ENCODE peak calls at places on chromosomes 12 and 14, in five cellular contexts. P is Panc1, T is endothelial cell, A is stomach, Y is left ventricle myocardium inferior. M is an unnamed sample.

GRCh38 chr14:58107947-58108552 is 44.0 kb downstream of the ARMH4 start:
- DNase-seq in P (peak), T (peak), A (no peak), Y (no peak), M (no peak)

GRCh38 chr14:32998433-32998832 is 59.8 kb downstream of the NPAS3 start:
- DNase-seq in P (no peak), T (no peak), A (no peak), Y (no peak), M (no peak)

GRCh38 chr12:119565404-119565803 is 28.2 kb upstream of the TMEM233 start:
- DNase-seq in P (no peak), T (no peak), A (no peak), Y (no peak), M (no peak)

GRCh38 chr12:26692417-26692816 is 140.6 kb downstream of the ITPR2 start:
- DNase-seq in P (no peak), T (no peak), A (no peak), Y (no peak), M (no peak)

GRCh38 chr14:91417983-91418386 is 365 bp upstream of the CCDC88C start:
- DNase-seq in P (no peak), T (peak), A (peak), Y (no peak), M (peak)

GRCh38 chr12:112881602-112882001 is 25.2 kb upstream of the OAS1 start:
- DNase-seq in P (no peak), T (no peak), A (no peak), Y (no peak), M (no peak)

GRCh38 chr14:66944872-66945271 is 244.4 kb upstream of the GARIN2 start:
- DNase-seq in P (no peak), T (no peak), A (no peak), Y (no peak), M (no peak)

GRCh38 chr12:12392428-12392827 is 35.5 kb downstream of the BORCS5 start:
- DNase-seq in P (no peak), T (no peak), A (no peak), Y (no peak), M (no peak)

GRCh38 chr14:50085570-50086315 is 30.6 kb downstream of the VCPKMT start:
- DNase-seq in P (no peak), T (no peak), A (no peak), Y (no peak), M (no peak)

GRCh38 chr14:81311816-81312215 is 88.3 kb downstream of the STON2 start:
- DNase-seq in P (no peak), T (no peak), A (no peak), Y (no peak), M (no peak)

GRCh38 chr14:80930836-80931389 is 10.6 kb downstream of the CEP128 start:
- DNase-seq in P (no peak), T (no peak), A (no peak), Y (no peak), M (no peak)

GRCh38 chr12:98698603-98699463 is 53.7 kb downstream of the APAF1 start:
- DNase-seq in P (peak), T (peak), A (peak), Y (peak), M (peak)

GRCh38 chr14:28542040-28542439 is 224.5 kb upstream of the FOXG1 start:
- DNase-seq in P (no peak), T (no peak), A (no peak), Y (no peak), M (no peak)

GRCh38 chr12:109900752-109901580 is 892 bp downstream of the TCHP start:
- DNase-seq in P (no peak), T (peak), A (no peak), Y (no peak), M (no peak)

GRCh38 chr14:33375781-33376180 is 437.1 kb downstream of the NPAS3 start:
- DNase-seq in P (no peak), T (no peak), A (no peak), Y (no peak), M (no peak)

GRCh38 chr12:67910360-67911292 is 78.6 kb upstream of the IFNG-AS1 start:
- DNase-seq in P (no peak), T (no peak), A (no peak), Y (no peak), M (no peak)

GRCh38 chr12:6699989-6700645 is 498 bp downstream of the PIANP start:
- DNase-seq in P (no peak), T (peak), A (no peak), Y (no peak), M (no peak)

DNA sequence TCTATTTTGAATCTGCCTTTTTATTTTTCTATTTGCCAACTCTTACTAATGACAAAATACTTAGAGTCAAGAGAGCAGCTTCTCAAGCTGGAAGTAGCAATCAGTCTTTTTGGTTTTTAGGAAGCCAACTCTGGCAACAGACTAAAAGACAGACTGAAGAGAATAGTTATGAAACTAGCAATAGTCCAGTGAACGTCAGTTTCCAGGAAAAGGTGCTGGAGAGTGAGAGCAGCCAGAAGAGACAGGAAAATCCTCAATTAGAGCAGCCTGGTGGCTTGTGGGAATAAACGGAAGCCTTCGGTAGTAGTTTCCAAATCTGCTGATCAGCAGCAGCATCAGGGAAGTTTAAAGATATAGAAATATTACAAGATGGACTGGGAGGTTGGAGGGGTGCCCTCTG is 27.1 kb downstream of the ATG14 start:
- DNase-seq in P (no peak), T (no peak), A (no peak), Y (no peak), M (no peak)
- TF ChIP-seq CTCF in P (no peak), T (no peak), A (no peak), Y (no peak), M (no peak)

GRCh38 chr14:95021588-95021987 is 135.7 kb downstream of the DICER1 start:
- DNase-seq in P (no peak), T (no peak), A (no peak), Y (no peak), M (no peak)
- TF ChIP-seq CTCF in P (no peak), T (no peak), A (no peak), Y (no peak), M (no peak)

DNA sequence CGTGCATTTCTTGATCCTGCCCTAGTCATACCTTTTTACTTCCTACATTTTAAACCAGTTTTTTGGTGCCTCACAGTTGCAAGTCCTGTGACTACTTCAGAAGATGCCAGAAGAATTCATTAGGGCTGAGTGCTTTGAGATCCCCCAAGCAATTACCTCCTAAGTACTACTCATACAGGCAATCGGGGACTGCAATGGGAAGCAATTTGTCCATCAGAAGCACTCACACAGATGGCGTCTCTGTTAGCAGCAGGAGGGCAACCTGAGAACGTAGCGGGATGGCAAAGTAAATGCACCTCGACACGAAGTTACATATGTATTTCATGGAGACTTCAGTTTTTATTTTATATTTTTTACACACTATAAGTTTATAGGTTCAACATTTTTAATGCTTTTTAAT is 188.3 kb downstream of the CAPZA3 start:
- DNase-seq in P (no peak), T (no peak), A (no peak), Y (no peak), M (no peak)
- TF ChIP-seq CTCF in P (no peak), T (no peak), A (no peak), Y (no peak), M (no peak)

DNA sequence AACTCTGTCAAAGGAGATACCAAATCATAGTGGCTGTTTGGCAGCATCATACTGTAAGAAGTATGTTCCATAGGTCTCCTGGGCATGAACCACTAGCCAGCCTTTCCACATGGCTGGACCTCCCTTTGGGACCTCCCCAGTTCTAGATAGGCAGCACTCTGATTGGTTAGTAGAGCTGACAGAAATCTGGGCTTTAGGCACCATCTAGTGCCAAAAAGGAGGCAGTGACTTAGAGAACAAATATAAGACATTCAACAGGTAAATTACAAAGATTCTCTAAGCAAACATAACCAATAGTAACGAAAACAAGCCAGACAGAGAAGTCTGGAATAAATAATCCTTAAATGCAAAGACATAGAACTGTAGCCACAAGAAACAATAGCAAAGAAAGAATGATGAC is 148.0 kb upstream of the PDE3A start:
- DNase-seq in P (no peak), T (no peak), A (no peak), Y (no peak), M (no peak)
- TF ChIP-seq CTCF in P (no peak), T (no peak), A (no peak), Y (peak), M (no peak)

GRCh38 chr14:69547701-69548348 is 26.8 kb downstream of the CCDC177 start:
- DNase-seq in P (no peak), T (peak), A (no peak), Y (no peak), M (no peak)
- TF ChIP-seq CTCF in P (peak), T (peak), A (peak), Y (peak), M (peak)

GRCh38 chr12:123077298-123078113 is 73.4 kb downstream of the PITPNM2 start:
- DNase-seq in P (no peak), T (no peak), A (no peak), Y (no peak), M (no peak)

GRCh38 chr12:123073962-123074801 is 76.7 kb downstream of the PITPNM2 start:
- DNase-seq in P (no peak), T (no peak), A (no peak), Y (no peak), M (no peak)

GRCh38 chr12:123075092-123075491 is 75.8 kb downstream of the PITPNM2 start:
- DNase-seq in P (no peak), T (no peak), A (no peak), Y (no peak), M (no peak)

GRCh38 chr12:123076604-123077297 is 74.1 kb downstream of the PITPNM2 start:
- DNase-seq in P (no peak), T (no peak), A (no peak), Y (no peak), M (no peak)

GRCh38 chr12:123075591-123076171 is 75.2 kb downstream of the PITPNM2 start:
- DNase-seq in P (no peak), T (no peak), A (peak), Y (no peak), M (no peak)
- TF ChIP-seq CTCF in P (no peak), T (no peak), A (no peak), Y (peak), M (no peak)

GRCh38 chr14:73944432-73945158 is 5.3 kb downstream of the FAM161B start:
- DNase-seq in P (no peak), T (no peak), A (no peak), Y (no peak), M (no peak)

GRCh38 chr14:73955674-73956073 is 5.6 kb downstream of the COQ6 start:
- DNase-seq in P (no peak), T (no peak), A (no peak), Y (no peak), M (no peak)

GRCh38 chr14:73945159-73945670 is 4.7 kb downstream of the FAM161B start:
- DNase-seq in P (no peak), T (no peak), A (peak), Y (no peak), M (no peak)

GRCh38 chr14:73953731-73954130 is 3.6 kb downstream of the COQ6 start:
- DNase-seq in P (no peak), T (no peak), A (no peak), Y (no peak), M (no peak)

DNA sequence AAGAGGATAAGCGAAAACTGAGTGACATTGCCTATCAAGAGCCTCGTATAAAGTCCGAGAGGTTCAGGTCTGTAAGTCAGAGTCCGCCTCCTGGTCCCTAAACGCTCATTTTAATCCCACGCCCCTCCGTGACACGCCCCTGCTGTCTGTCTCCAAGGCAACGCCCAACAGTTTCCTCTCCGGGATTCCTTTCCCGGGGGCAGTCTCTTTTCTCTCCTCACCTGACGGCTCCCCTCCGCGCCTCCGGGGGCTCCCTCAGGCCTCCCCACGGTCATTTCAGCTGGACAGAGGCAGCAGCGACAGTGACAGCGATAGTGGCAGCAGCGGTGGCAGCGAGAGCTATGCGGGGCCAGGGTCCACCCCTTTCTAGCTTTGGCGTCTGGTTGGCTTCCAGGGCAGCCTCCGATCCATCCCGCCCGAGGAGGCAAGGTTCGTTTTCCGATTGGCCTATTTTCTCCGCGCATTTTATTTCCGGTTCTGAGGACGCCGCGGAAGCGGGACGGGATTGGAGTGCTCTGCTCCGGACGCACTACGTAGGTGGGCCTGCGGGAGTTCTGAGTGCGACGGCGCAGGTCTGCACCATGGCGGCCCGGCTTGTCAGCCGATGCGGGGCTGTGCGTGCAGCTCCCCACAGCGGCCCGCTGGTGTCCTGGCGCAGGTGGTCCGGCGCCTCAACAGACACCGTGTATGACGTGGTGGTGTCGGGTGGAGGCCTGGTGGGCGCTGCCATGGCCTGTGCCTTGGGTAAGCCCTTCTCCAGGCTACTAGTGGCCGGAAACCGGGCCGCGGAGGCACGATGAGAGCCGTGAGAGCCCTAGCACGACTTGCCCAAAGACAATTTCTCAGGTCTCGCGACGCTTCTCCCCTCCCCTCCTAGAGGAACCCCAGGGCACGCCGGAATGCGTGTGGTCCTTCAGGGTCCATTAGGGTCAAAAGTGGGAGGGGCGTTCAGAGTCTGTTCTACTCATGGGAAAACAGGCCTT is at the start of the genes COQ6 and FAM161B:
- DNase-seq in P (peak), T (peak), A (peak), Y (peak), M (peak)
- TF ChIP-seq CTCF in P (no peak), T (no peak), A (no peak), Y (peak), M (no peak)

GRCh38 chr14:75427126-75427481 is 718 bp upstream of the JDP2 start:
- DNase-seq in P (no peak), T (no peak), A (no peak), Y (peak), M (peak)

GRCh38 chr14:75422169-75422568 is 5.7 kb upstream of the JDP2 start:
- DNase-seq in P (peak), T (no peak), A (no peak), Y (no peak), M (no peak)

GRCh38 chr14:75426332-75427125 is 1.3 kb upstream of the JDP2 start:
- DNase-seq in P (no peak), T (no peak), A (no peak), Y (no peak), M (no peak)

GRCh38 chr14:75425443-75425842 is 2.4 kb upstream of the JDP2 start:
- DNase-seq in P (no peak), T (no peak), A (no peak), Y (no peak), M (no peak)

DNA sequence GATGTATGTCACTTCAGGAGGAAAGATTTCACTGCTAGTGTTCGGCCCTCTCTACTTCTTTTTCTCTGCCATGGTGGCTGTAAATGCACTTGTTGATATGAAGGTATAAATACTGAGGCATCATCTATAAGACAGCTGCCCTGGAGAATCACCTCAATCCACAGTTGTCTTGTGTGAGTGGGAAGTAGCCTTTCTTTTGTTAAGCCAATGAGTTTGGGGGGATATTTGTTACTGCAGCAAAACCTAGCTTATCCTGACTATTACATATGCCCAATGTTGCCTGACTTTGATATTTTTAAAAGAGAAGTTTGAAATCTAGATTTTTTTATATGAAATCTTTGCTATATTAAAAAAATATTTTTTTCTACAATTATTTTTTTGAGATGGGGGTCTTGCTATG is 3.3 kb upstream of the JDP2 start:
- DNase-seq in P (no peak), T (no peak), A (no peak), Y (no peak), M (no peak)
- TF ChIP-seq CTCF in P (no peak), T (no peak), A (no peak), Y (no peak), M (no peak)

GRCh38 chr12:65667932-65668331 is 156.4 kb upstream of the HMGA2 start:
- DNase-seq in P (no peak), T (no peak), A (no peak), Y (no peak), M (no peak)

GRCh38 chr12:65672441-65672840 is 151.8 kb upstream of the HMGA2 start:
- DNase-seq in P (no peak), T (no peak), A (no peak), Y (no peak), M (no peak)

GRCh38 chr12:65670775-65671174 is 153.5 kb upstream of the HMGA2 start:
- DNase-seq in P (no peak), T (no peak), A (no peak), Y (no peak), M (no peak)

GRCh38 chr12:65666876-65667275 is 157.4 kb upstream of the HMGA2 start:
- DNase-seq in P (no peak), T (no peak), A (no peak), Y (no peak), M (no peak)

GRCh38 chr12:65668981-65669695 is 155.1 kb upstream of the HMGA2 start:
- DNase-seq in P (no peak), T (no peak), A (no peak), Y (no peak), M (no peak)
- TF ChIP-seq CTCF in P (no peak), T (no peak), A (no peak), Y (no peak), M (no peak)

DNA sequence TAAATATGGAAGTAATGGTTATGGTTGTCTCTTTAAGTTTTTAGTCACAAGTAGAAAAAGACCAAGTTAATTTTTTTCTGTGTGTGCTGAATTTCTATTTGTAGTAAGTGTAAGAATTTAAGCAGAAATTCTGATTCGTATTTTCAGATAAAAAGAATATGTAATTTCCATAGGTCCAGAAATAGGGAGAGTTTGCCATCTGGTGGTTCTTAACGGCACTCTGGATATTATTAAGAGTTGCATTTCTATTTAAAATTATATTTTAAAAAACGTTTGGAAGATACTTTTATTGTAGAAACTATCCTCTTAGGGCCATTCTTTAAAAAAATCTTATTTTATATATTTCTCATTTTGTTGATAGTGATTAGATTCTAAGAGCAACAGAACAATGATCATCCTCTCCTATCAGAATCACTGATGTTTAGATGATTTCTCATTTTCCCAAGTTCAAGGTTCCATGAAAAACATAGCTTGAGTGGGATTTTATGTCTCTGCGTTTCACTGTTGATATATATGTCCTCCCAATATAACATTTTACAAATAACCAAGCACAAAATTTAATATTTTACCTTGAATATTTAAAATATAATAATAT is 88.3 kb downstream of the LRRK2 start:
- DNase-seq in P (no peak), T (no peak), A (no peak), Y (no peak), M (no peak)
- TF ChIP-seq CTCF in P (peak), T (peak), A (no peak), Y (peak), M (peak)